ENCODE peak calls at places on chromosome X, in ten cellular contexts. One of them, this sample, is unnamed.

GRCh38 chrX:115534383-115534782 is 26.6 kb upstream of the PLS3 start:
- DNase-seq in effector memory CD8-positive, alpha-beta T cell: no peak
- DNase-seq in MCF 10A: no peak
- DNase-seq in HEK293T: no peak
- DNase-seq in non-pigmented ciliary epithelial cell: no peak
- DNase-seq in dorsolateral prefrontal cortex: no peak
- DNase-seq in fibroblast of mammary gland: no peak
- DNase-seq in NB4: no peak
- DNase-seq in adipocyte: no peak
- DNase-seq in AG09309: no peak
- DNase-seq in this sample: no peak

GRCh38 chrX:11111947-11112346 is 815 bp downstream of the HCCS start:
- DNase-seq in adipocyte: no peak
- DNase-seq in dorsolateral prefrontal cortex: no peak
- DNase-seq in MCF 10A: no peak
- DNase-seq in effector memory CD8-positive, alpha-beta T cell: no peak
- DNase-seq in fibroblast of mammary gland: no peak
- DNase-seq in NB4: no peak
- DNase-seq in HEK293T: no peak
- DNase-seq in non-pigmented ciliary epithelial cell: no peak
- DNase-seq in AG09309: no peak
- DNase-seq in this sample: no peak

GRCh38 chrX:100677616-100678181 is 33.7 kb downstream of the SRPX2 start:
- DNase-seq in fibroblast of mammary gland: peak
- DNase-seq in effector memory CD8-positive, alpha-beta T cell: no peak
- DNase-seq in AG09309: no peak
- DNase-seq in MCF 10A: no peak
- DNase-seq in HEK293T: no peak
- DNase-seq in adipocyte: no peak
- DNase-seq in NB4: no peak
- DNase-seq in dorsolateral prefrontal cortex: no peak
- DNase-seq in non-pigmented ciliary epithelial cell: no peak
- DNase-seq in this sample: no peak

GRCh38 chrX:13051529-13052172 is 7.2 kb upstream of the FAM9C start:
- DNase-seq in HEK293T: no peak
- DNase-seq in effector memory CD8-positive, alpha-beta T cell: peak
- DNase-seq in dorsolateral prefrontal cortex: no peak
- DNase-seq in NB4: no peak
- DNase-seq in non-pigmented ciliary epithelial cell: no peak
- DNase-seq in fibroblast of mammary gland: no peak
- DNase-seq in MCF 10A: peak
- DNase-seq in adipocyte: no peak
- DNase-seq in AG09309: no peak
- DNase-seq in this sample: no peak

GRCh38 chrX:71652405-71652804 is 14.9 kb upstream of the LOC101059915 start:
- DNase-seq in HEK293T: peak
- DNase-seq in dorsolateral prefrontal cortex: no peak
- DNase-seq in adipocyte: peak
- DNase-seq in non-pigmented ciliary epithelial cell: no peak
- DNase-seq in fibroblast of mammary gland: peak
- DNase-seq in MCF 10A: peak
- DNase-seq in effector memory CD8-positive, alpha-beta T cell: peak
- DNase-seq in AG09309: peak
- DNase-seq in NB4: peak
- DNase-seq in this sample: peak

GRCh38 chrX:120334137-120334536 is 22.9 kb upstream of the TMEM255A start:
- DNase-seq in MCF 10A: no peak
- DNase-seq in fibroblast of mammary gland: no peak
- DNase-seq in NB4: peak
- DNase-seq in AG09309: no peak
- DNase-seq in dorsolateral prefrontal cortex: no peak
- DNase-seq in non-pigmented ciliary epithelial cell: no peak
- DNase-seq in adipocyte: no peak
- DNase-seq in effector memory CD8-positive, alpha-beta T cell: no peak
- DNase-seq in HEK293T: no peak
- DNase-seq in this sample: no peak

GRCh38 chrX:74736450-74736849 is 122.0 kb upstream of the RLIM start:
- DNase-seq in NB4: no peak
- DNase-seq in fibroblast of mammary gland: no peak
- DNase-seq in dorsolateral prefrontal cortex: no peak
- DNase-seq in MCF 10A: no peak
- DNase-seq in AG09309: no peak
- DNase-seq in non-pigmented ciliary epithelial cell: no peak
- DNase-seq in effector memory CD8-positive, alpha-beta T cell: no peak
- DNase-seq in adipocyte: no peak
- DNase-seq in HEK293T: no peak
- DNase-seq in this sample: no peak

GRCh38 chrX:48107717-48108116 is 22.7 kb upstream of the SPACA5B start:
- DNase-seq in dorsolateral prefrontal cortex: no peak
- DNase-seq in adipocyte: no peak
- DNase-seq in AG09309: no peak
- DNase-seq in fibroblast of mammary gland: no peak
- DNase-seq in non-pigmented ciliary epithelial cell: no peak
- DNase-seq in HEK293T: no peak
- DNase-seq in NB4: no peak
- DNase-seq in effector memory CD8-positive, alpha-beta T cell: no peak
- DNase-seq in MCF 10A: no peak
- DNase-seq in this sample: no peak

GRCh38 chrX:2690856-2691542 is at the start of gene CD99:
- DNase-seq in AG09309: no peak
- DNase-seq in dorsolateral prefrontal cortex: peak
- DNase-seq in fibroblast of mammary gland: peak
- DNase-seq in non-pigmented ciliary epithelial cell: no peak
- DNase-seq in HEK293T: peak
- DNase-seq in effector memory CD8-positive, alpha-beta T cell: peak
- DNase-seq in NB4: peak
- DNase-seq in MCF 10A: peak
- DNase-seq in adipocyte: peak
- DNase-seq in this sample: peak

GRCh38 chrX:72003811-72004750 is 93.4 kb downstream of the NHSL2 start:
- DNase-seq in MCF 10A: no peak
- DNase-seq in effector memory CD8-positive, alpha-beta T cell: no peak
- DNase-seq in AG09309: peak
- DNase-seq in NB4: peak
- DNase-seq in fibroblast of mammary gland: peak
- DNase-seq in HEK293T: peak
- DNase-seq in non-pigmented ciliary epithelial cell: no peak
- DNase-seq in dorsolateral prefrontal cortex: no peak
- DNase-seq in adipocyte: peak
- DNase-seq in this sample: peak

GRCh38 chrX:11760958-11761357 is 2.9 kb downstream of the MSL3 start:
- DNase-seq in fibroblast of mammary gland: no peak
- DNase-seq in non-pigmented ciliary epithelial cell: no peak
- DNase-seq in HEK293T: no peak
- DNase-seq in effector memory CD8-positive, alpha-beta T cell: no peak
- DNase-seq in dorsolateral prefrontal cortex: no peak
- DNase-seq in AG09309: no peak
- DNase-seq in NB4: no peak
- DNase-seq in MCF 10A: no peak
- DNase-seq in adipocyte: no peak
- DNase-seq in this sample: no peak